ENCODE peak calls at places on chromosomes 6 and 20, in seven cellular contexts. Z is dorsolateral prefrontal cortex, C is Calu3, A is AG10803, H is right lobe of liver, U is HCT116, R is brain microvascular endothelial cell. I is an unnamed sample.

GRCh38 chr6:36642913-36643817 is 35.3 kb upstream of the CDKN1A start:
- DNase-seq in Z (peak; percentile 30), C (peak; percentile 37), A (peak; percentile 87), H (peak; percentile 97), U (no peak), R (peak; percentile 56), I (no peak)

GRCh38 chr6:125222531-125223455 is 69.2 kb downstream of the TPD52L1 start:
- DNase-seq in Z (no peak), C (no peak), A (no peak), H (no peak), U (no peak), R (no peak), I (no peak)

GRCh38 chr6:27650620-27651370 is 177.9 kb upstream of the ZNF184 start:
- DNase-seq in Z (no peak), C (peak; percentile 83), A (no peak), H (no peak), U (peak; percentile 78), R (peak; percentile 86), I (peak; percentile 72)

GRCh38 chr6:22929228-22929627 is 359.9 kb downstream of the HDGFL1 start:
- DNase-seq in Z (no peak), C (no peak), A (peak; percentile 36), H (no peak), U (no peak), R (no peak), I (no peak)

GRCh38 chr6:157235600-157236039 is 87.7 kb downstream of the TMEM242 start:
- DNase-seq in Z (peak; percentile 76), C (no peak), A (peak; percentile 63), H (no peak), U (no peak), R (peak; percentile 37), I (peak; percentile 46)

GRCh38 chr6:139520321-139520768 is 145.9 kb upstream of the CITED2 start:
- DNase-seq in Z (no peak), C (no peak), A (no peak), H (no peak), U (no peak), R (no peak), I (no peak)

GRCh38 chr6:45818655-45819054 is 197.0 kb downstream of the CLIC5 start:
- DNase-seq in Z (no peak), C (no peak), A (no peak), H (no peak), U (no peak), R (no peak), I (no peak)

GRCh38 chr6:139699335-139699734 is 324.9 kb upstream of the CITED2 start:
- DNase-seq in Z (no peak), C (no peak), A (peak; percentile 93), H (no peak), U (no peak), R (no peak), I (no peak)

GRCh38 chr6:89268776-89269175 is 46.3 kb downstream of the GABRR2 start:
- DNase-seq in Z (no peak), C (no peak), A (no peak), H (no peak), U (no peak), R (peak; percentile 21), I (no peak)

GRCh38 chr6:55825402-55826051 is 49.9 kb downstream of the BMP5 start:
- DNase-seq in Z (no peak), C (peak; percentile 23), A (peak; percentile 38), H (no peak), U (no peak), R (peak; percentile 74), I (no peak)

GRCh38 chr6:125798734-125799510 is 8.2 kb downstream of the NCOA7 start:
- DNase-seq in Z (no peak), C (no peak), A (peak; percentile 44), H (no peak), U (no peak), R (no peak), I (no peak)

GRCh38 chr20:40942015-40942414 is 86.6 kb upstream of the TOP1 start:
- DNase-seq in Z (no peak), C (no peak), A (no peak), H (no peak), U (no peak), R (no peak), I (no peak)

GRCh38 chr20:2171266-2171790 is 69.7 kb downstream of the STK35 start:
- DNase-seq in Z (no peak), C (no peak), A (no peak), H (peak; percentile 28), U (no peak), R (no peak), I (no peak)

GRCh38 chr6:3481640-3482039 is 24.8 kb upstream of the SLC22A23 start:
- DNase-seq in Z (no peak), C (no peak), A (no peak), H (no peak), U (no peak), R (no peak), I (no peak)

GRCh38 chr6:79608334-79609224 is 22.6 kb upstream of the SH3BGRL2 start:
- DNase-seq in Z (peak; percentile 52), C (peak; percentile 75), A (peak; percentile 5), H (no peak), U (no peak), R (no peak), I (no peak)

GRCh38 chr6:21800948-21801438 is 207.4 kb downstream of the SOX4 start:
- DNase-seq in Z (no peak), C (peak; percentile 56), A (no peak), H (no peak), U (no peak), R (peak; percentile 86), I (no peak)

GRCh38 chr6:14270925-14271791 is 153.6 kb downstream of the CD83 start:
- DNase-seq in Z (no peak), C (peak; percentile 82), A (peak; percentile 94), H (no peak), U (peak; percentile 99), R (peak; percentile 85), I (no peak)
- TF ChIP-seq CTCF in Z (no peak), C (no peak), A (no peak), H (no peak), U (no peak), R (no peak), I (no peak)

GRCh38 chr20:33334111-33334510 is 51.1 kb downstream of the BPIFB1 start:
- DNase-seq in Z (no peak), C (no peak), A (no peak), H (no peak), U (no peak), R (no peak), I (no peak)

GRCh38 chr20:33336375-33336774 is 53.4 kb downstream of the BPIFB1 start:
- DNase-seq in Z (no peak), C (no peak), A (no peak), H (no peak), U (no peak), R (no peak), I (no peak)

GRCh38 chr20:33332905-33333456 is 50.0 kb downstream of the BPIFB1 start:
- DNase-seq in Z (no peak), C (no peak), A (no peak), H (no peak), U (no peak), R (no peak), I (no peak)

GRCh38 chr20:33337119-33337518 is 54.1 kb downstream of the BPIFB1 start:
- DNase-seq in Z (no peak), C (no peak), A (no peak), H (no peak), U (no peak), R (no peak), I (no peak)

GRCh38 chr20:33333616-33334015 is 50.6 kb downstream of the BPIFB1 start:
- DNase-seq in Z (no peak), C (no peak), A (no peak), H (no peak), U (no peak), R (no peak), I (no peak)
- TF ChIP-seq CTCF in Z (no peak), C (no peak), A (no peak), H (no peak), U (no peak), R (no peak), I (no peak)

DNA sequence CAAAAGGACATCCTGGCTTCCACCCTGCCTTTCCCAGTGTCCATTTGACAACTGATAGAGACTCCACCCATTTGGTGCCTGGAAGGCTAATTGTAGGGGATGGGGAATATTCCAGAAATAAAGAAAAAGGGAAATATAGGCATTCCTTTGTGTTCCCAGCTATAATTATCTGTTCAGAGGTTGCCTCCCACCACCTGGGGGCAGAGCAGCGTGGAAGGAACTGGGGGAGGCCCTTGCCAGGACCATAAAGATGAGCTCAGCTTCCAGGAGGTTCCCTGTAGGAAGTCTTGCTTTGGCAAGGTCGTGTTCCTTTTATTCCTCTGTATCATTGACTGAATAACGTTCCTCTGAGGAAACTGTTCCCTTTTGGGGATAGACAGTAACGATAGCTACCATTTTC is 214.7 kb downstream of the TFAP2C start:
- DNase-seq in Z (no peak), C (no peak), A (no peak), H (no peak), U (peak; percentile 3), R (no peak), I (no peak)
- TF ChIP-seq CTCF in Z (no peak), C (no peak), A (no peak), H (no peak), U (peak; percentile 47), R (peak; percentile 45), I (peak; percentile 35)

DNA sequence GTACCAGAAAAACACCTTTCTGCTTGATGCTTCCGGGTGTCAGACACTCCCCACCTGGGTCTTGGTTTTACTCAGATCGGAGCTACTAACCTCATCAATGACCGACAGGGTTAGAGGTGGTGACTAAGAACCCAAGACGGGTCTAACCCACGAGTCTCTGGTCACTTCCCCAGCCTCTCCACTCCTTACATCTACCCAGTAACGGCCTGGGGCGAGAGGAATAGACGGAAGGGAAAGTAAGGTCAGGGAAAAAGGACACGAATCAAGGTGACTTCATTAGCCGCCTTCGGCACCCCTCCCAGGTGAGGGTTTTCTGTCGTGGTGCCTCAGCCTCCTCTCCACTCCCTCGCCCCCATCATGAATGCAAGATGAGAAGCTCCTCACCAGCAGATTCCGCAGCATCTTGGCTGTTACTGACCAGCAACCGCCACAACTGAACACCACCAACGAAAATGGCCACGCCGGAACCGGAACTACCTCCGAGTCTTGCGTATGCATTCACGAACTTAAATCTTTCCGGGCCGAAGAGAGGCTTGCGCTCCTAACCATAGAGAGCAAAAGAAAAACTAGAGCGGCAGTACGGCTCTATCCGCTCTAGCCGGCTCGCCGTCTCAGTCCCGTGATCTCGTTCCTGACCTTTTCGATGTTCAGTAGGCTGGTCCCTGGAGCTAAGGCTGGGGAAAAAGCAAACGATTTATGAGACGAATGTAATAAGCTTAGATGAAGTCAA is at the start of gene COX7A2:
- DNase-seq in Z (peak; percentile 98), C (peak; percentile 87), A (peak; percentile 99), H (peak; percentile 93), U (peak; percentile 97), R (peak; percentile 99), I (peak; percentile 71)
- TF ChIP-seq CTCF in Z (peak; percentile 13), C (no peak), A (no peak), H (no peak), U (no peak), R (no peak), I (no peak)

DNA sequence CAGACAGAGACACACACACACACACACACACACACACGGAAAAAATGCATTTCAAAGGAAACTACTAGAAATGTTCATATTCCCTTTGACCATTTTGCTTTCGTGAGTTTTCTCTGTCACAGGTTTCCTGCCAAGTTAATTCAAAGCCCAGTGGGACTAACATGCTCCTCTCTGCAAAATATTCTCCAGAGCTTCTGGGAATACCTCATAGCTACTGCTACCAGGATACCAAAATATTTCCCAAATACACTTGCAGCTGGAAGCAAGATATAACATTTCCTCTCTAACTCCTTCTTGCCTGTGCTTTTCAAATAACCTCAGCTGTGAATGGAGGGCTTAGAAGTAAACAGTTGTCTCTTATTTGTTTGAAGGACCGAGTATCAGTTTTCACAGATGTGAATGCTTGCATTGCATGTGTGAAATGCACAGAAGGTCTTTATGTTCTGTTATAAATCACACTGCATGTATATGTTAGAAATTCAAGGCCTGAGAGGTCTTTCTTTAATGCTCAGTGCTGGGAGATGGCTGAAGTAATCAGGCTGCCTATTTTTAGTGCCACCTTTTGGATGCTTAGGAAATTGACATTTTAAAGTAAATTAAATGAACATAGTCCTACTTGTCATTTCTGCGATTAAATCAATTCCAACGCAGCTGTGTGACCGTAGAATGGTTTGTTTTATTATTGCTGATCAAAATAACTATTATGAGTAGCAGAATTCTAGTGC is 8.7 kb upstream of the FAM209A start:
- DNase-seq in Z (no peak), C (no peak), A (peak; percentile 38), H (no peak), U (no peak), R (no peak), I (no peak)
- TF ChIP-seq CTCF in Z (peak; percentile 33), C (no peak), A (peak; percentile 51), H (peak; percentile 5), U (peak; percentile 14), R (peak; percentile 43), I (no peak)

I was measured in neural crest cell.